ENCODE peak calls at places on chromosomes 1 and 21, in four cellular contexts. G is SK-N-SH, F is GM12878, T is HepG2. U is an unnamed sample.

GRCh38 chr1:185537601-185538000 is 196.6 kb upstream of the HMCN1 start:
- DNase-seq in G (no peak), F (no peak), T (no peak), U (no peak)

GRCh38 chr1:18681423-18681835 is 50.8 kb downstream of the PAX7 start:
- DNase-seq in G (peak), F (no peak), T (peak), U (peak)

GRCh38 chr1:222817529-222817928 is 2.7 kb downstream of the DISP1 start:
- DNase-seq in G (peak), F (no peak), T (no peak), U (peak)

GRCh38 chr21:46067505-46068201 is 30.3 kb upstream of the COL6A2 start:
- DNase-seq in G (no peak), F (no peak), T (no peak), U (no peak)

GRCh38 chr1:35499652-35500176 is 57.5 kb downstream of the KIAA0319L start:
- DNase-seq in G (peak), F (no peak), T (no peak), U (no peak)

GRCh38 chr1:234231061-234231892 is 142.0 kb upstream of the COA6 start:
- DNase-seq in G (no peak), F (no peak), T (no peak), U (no peak)

GRCh38 chr1:53851571-53852282 is 13.6 kb upstream of the NDC1 start:
- DNase-seq in G (no peak), F (no peak), T (peak), U (no peak)

GRCh38 chr1:225097175-225097574 is 167.7 kb downstream of the DNAH14 start:
- DNase-seq in G (no peak), F (no peak), T (no peak), U (no peak)

GRCh38 chr1:188891958-188892357 is 1585.7 kb downstream of the BRINP3 start:
- DNase-seq in G (no peak), F (no peak), T (no peak), U (no peak)

GRCh38 chr21:34695434-34695833 is 26.6 kb downstream of the CLIC6 start:
- DNase-seq in G (no peak), F (peak), T (no peak), U (no peak)

GRCh38 chr1:45395582-45395981 is 55.3 kb upstream of the MUTYH start:
- DNase-seq in G (no peak), F (no peak), T (no peak), U (no peak)

GRCh38 chr1:226482196-226482595 is 66.4 kb upstream of the STUM start:
- DNase-seq in G (no peak), F (no peak), T (no peak), U (no peak)

GRCh38 chr1:150999051-150999674 is 7.5 kb downstream of the MINDY1 start:
- DNase-seq in G (no peak), F (no peak), T (no peak), U (no peak)

GRCh38 chr1:94562502-94563260 is 21.1 kb upstream of the F3 start:
- DNase-seq in G (no peak), F (no peak), T (peak), U (peak)

GRCh38 chr1:39130297-39130696 is 74.2 kb upstream of the MACF1 start:
- DNase-seq in G (no peak), F (no peak), T (no peak), U (peak)

GRCh38 chr1:24177161-24177560 is 9.9 kb downstream of the IFNLR1 start:
- DNase-seq in G (no peak), F (no peak), T (no peak), U (no peak)

GRCh38 chr1:110554871-110555801 is 36.2 kb upstream of the KCNA10 start:
- DNase-seq in G (peak), F (no peak), T (peak), U (peak)

GRCh38 chr1:147292635-147293251 is 50.3 kb downstream of the CHD1L start:
- DNase-seq in G (no peak), F (no peak), T (no peak), U (no peak)

GRCh38 chr1:32874860-32875793 is 4.4 kb upstream of the FNDC5 start:
- DNase-seq in G (no peak), F (no peak), T (no peak), U (no peak)

GRCh38 chr1:153956997-153957715 is 1.3 kb downstream of the CRTC2 start:
- DNase-seq in G (no peak), F (no peak), T (no peak), U (no peak)

GRCh38 chr1:194331758-194332157 is 1145.3 kb upstream of the B3GALT2 start:
- DNase-seq in G (no peak), F (no peak), T (no peak), U (no peak)

GRCh38 chr1:184033136-184033469 is 4.4 kb downstream of the COLGALT2 start:
- DNase-seq in G (no peak), F (no peak), T (no peak), U (no peak)

GRCh38 chr21:45538381-45539045 is 3.7 kb downstream of the SLC19A1 start:
- DNase-seq in G (no peak), F (no peak), T (no peak), U (no peak)

GRCh38 chr1:116481934-116482333 is 88.9 kb downstream of the CD58 start:
- DNase-seq in G (no peak), F (no peak), T (no peak), U (no peak)

GRCh38 chr1:78231477-78231876 is 185.7 kb downstream of the GIPC2 start:
- DNase-seq in G (no peak), F (no peak), T (no peak), U (no peak)

GRCh38 chr1:166485620-166486019 is 318.8 kb upstream of the FAM78B start:
- DNase-seq in G (no peak), F (no peak), T (no peak), U (no peak)

GRCh38 chr21:44263768-44264167 is 2.1 kb upstream of the DNMT3L start:
- DNase-seq in G (no peak), F (no peak), T (no peak), U (no peak)

GRCh38 chr1:226627924-226628623 is 79.5 kb downstream of the STUM start:
- DNase-seq in G (no peak), F (no peak), T (no peak), U (no peak)

GRCh38 chr1:16048573-16049189 is 5.1 kb downstream of the CLCNKB start:
- DNase-seq in G (peak), F (no peak), T (no peak), U (no peak)

GRCh38 chr21:39680216-39680615 is 64.8 kb upstream of the IGSF5 start:
- DNase-seq in G (no peak), F (no peak), T (no peak), U (no peak)

GRCh38 chr1:23650344-23650990 is 41.1 kb upstream of the RPL11 start:
- DNase-seq in G (no peak), F (no peak), T (no peak), U (no peak)

GRCh38 chr1:212650228-212650627 is 41.7 kb downstream of the ATF3 start:
- DNase-seq in G (no peak), F (no peak), T (no peak), U (no peak)

GRCh38 chr1:111604931-111605330 is 14.7 kb upstream of the RAP1A start:
- DNase-seq in G (no peak), F (no peak), T (no peak), U (no peak)

GRCh38 chr1:109523706-109524105 is 14.2 kb upstream of the AMIGO1 start:
- DNase-seq in G (no peak), F (no peak), T (no peak), U (no peak)

GRCh38 chr1:40607921-40608320 is 57.6 kb downstream of the RIMS3 start:
- DNase-seq in G (no peak), F (no peak), T (no peak), U (no peak)
- TF ChIP-seq RFX5 in G (no peak), F (no peak), T (no peak), U (no peak)

DNA sequence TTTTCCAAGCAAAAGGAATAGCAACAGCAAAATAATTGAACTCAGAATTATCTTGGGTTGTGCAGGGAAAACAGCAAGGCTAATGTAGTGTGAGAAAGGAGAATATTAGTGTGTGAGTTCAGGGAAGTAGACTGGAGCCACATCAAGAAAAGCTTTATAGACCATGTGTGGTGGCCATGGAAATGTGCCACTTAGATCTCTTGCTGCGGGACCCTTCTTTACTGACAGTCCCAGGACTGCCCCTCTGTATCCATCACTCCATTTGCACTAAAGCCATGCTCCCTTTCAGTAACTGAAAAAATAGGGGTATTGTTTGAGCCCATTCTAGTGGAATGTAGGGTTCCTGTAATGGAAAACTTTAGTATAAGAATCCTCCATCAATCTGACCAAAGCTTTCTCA is 32.3 kb downstream of the SAMSN1 start:
- DNase-seq in G (no peak), F (no peak), T (no peak), U (no peak)
- TF ChIP-seq PBX3 in G (no peak), F (no peak), T (no peak), U (no peak)

DNA sequence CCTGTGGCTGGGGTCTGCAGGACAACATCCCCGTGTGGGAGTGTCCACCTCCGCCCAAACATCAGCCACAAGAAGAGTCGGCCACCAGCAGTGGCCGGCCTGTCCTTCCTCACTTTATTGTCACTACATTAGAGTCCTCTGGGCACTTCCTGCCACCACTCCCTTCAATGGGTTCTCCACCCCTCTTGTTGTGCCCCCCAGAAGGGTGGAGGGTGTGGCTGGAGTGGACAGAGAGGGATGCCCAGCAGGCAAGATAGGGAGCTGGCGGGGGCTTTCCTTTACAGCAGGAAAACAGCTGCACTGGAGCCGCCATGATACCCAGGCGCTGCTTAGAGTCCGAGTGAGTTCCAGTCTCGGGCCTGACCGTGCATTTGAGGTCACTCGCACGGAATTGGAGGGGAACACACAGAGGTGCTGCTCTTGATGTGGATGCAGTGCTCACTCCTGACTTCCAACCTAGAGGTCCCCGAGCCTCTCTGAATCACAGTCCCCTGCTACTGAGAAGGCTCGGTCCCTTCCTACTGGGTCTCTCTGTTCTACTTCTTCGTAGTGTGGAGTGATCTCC is 40.7 kb downstream of the VPS26C start:
- DNase-seq in G (no peak), F (no peak), T (no peak), U (no peak)
- TF ChIP-seq RFX5 in G (no peak), F (no peak), T (no peak), U (no peak)

DNA sequence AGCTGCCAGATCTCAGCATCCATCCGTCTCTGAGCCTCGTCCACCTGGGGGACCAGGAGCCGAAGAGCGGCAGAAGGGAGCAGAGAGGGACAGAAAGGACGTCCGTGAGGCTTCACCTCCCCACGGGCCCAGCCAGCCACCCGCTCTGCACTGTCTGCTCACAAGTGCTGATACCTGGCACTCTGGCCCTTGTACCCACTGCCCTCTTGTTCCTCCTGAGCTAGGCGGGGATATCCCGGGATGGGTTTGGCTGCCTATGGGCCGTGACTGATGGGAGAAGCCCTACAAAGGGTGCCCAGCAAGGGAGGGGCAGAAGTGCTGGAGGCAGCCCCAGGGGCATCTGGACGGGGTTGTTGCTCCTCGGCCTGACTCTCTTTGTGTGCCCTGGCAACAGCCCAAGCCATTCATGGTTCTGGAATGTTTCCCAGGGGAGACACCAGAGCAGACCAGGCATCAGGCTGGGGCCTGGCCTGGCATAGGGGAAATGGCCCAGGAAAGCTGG is 57.6 kb downstream of the LDLRAD2 start:
- DNase-seq in G (peak), F (no peak), T (peak), U (peak)
- TF ChIP-seq PBX3 in G (peak), F (no peak), T (no peak), U (no peak)

DNA sequence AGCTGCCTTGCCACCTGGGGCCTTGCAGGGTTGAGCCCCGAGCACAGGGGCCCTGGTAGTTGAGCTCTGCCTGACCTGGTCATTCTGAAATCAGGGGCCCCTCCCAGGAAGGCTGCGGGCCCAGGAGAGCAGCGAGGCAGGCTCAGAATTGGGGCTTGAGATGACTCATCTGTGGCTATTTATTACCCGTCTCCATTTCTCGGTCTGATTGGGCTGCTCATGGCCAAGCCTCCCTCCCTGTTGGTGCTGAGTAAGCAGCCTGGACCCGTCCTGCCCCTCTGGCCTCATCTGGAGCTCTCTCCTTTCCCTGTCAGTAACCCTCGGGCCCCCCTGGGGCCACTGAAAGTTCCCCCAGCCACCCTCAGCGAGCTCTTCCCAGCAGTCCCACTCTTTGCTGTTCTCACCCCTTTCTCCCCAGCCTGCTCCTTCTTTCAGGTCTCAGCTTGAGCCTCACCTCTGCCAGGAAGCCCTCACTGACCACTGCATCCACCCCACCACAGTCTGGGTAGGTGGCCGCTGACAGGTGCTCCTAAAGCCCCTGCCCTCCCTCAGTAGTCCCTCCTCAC is 11.0 kb upstream of the TNFRSF8 start:
- DNase-seq in G (no peak), F (peak), T (no peak), U (peak)
- TF ChIP-seq RFX5 in G (no peak), F (peak), T (no peak), U (no peak)

GRCh38 chr1:62613325-62613727 is 16.0 kb downstream of the ANGPTL3 start:
- DNase-seq in G (no peak), F (peak), T (no peak), U (no peak)
- TF ChIP-seq PBX3 in G (no peak), F (no peak), T (no peak), U (no peak)

DNA sequence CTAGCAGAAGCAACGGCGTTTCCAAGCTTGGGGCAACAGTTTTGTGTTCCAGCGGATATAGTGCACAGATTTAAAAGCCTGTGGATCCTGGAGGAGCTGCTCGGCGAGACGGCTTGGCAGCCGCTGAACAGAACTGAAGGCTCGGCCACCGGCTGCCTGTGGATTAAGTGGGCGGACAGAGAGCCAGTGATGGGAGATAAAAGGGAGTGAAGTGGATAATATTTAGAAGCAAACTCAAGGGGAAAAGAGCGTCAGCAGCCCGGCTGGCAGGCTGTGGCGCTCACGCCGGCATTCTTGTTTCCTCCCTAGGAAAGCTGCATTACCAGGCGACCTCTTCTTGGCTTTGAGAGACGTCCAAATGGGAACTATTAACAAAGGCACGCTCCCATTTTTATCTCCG is 10.4 kb downstream of the TRABD2B start:
- DNase-seq in G (peak), F (no peak), T (no peak), U (no peak)
- TF ChIP-seq RFX5 in G (no peak), F (no peak), T (no peak), U (no peak)